ENCODE peak calls at places on chromosomes 4 and X, in five cellular contexts. J is ureter; D is hippocampal formation; X is NCI-H2029; Y is activated T-cell treated with anti-CD3 and anti-CD28 coated beads, Interleukin-2, amount 50 U/mL, for 1 hour. Z is an unnamed sample.
A peak's percentile ranks its signal among the peaks of the same experiment; 100 is the strongest.

GRCh38 chr4:1039493-1040343 is 28.3 kb downstream of the FGFRL1 start:
- DNase-seq in J (no peak), D (no peak), X (peak; percentile 19), Y (no peak), Z (no peak)

GRCh38 chr4:7988437-7988836 is 48.8 kb upstream of the AFAP1 start:
- DNase-seq in J (no peak), D (no peak), X (no peak), Y (no peak), Z (no peak)

GRCh38 chr4:128606173-128606572 is 203.3 kb upstream of the JADE1 start:
- DNase-seq in J (no peak), D (no peak), X (no peak), Y (no peak), Z (no peak)

GRCh38 chrX:119488749-119489148 is 20.5 kb downstream of the SLC25A5 start:
- DNase-seq in J (no peak), D (peak; percentile 7), X (no peak), Y (no peak), Z (peak; percentile 39)

GRCh38 chr4:108762559-108763225 is at the start of gene ETNPPL:
- DNase-seq in J (no peak), D (no peak), X (no peak), Y (peak; percentile 28), Z (no peak)

GRCh38 chr4:21678711-21679110 is 269.9 kb downstream of the KCNIP4 start:
- DNase-seq in J (no peak), D (no peak), X (no peak), Y (no peak), Z (no peak)

GRCh38 chr4:108433832-108434231 is 186.5 kb upstream of the RPL34 start:
- DNase-seq in J (no peak), D (no peak), X (no peak), Y (no peak), Z (no peak)

GRCh38 chrX:10769696-10770619 is 149.6 kb upstream of the MID1 start:
- DNase-seq in J (no peak), D (no peak), X (peak; percentile 37), Y (no peak), Z (peak; percentile 55)

GRCh38 chrX:149487292-149487691 is 17.8 kb downstream of the IDS start:
- DNase-seq in J (no peak), D (no peak), X (no peak), Y (no peak), Z (no peak)

GRCh38 chrX:42739771-42740170 is 38.2 kb downstream of the PPP1R2C start:
- DNase-seq in J (no peak), D (no peak), X (peak; percentile 9), Y (no peak), Z (no peak)